ENCODE peak calls at places on chromosomes 6 and 20, in six cellular contexts. One of them, this sample, is unnamed.

GRCh38 chr6:134746125-134746524 is 203.8 kb downstream of the ALDH8A1 start:
- DNase-seq in fibroblast of villous mesenchyme: no peak
- DNase-seq in B cell: no peak
- DNase-seq in cardiac muscle cell: no peak
- DNase-seq in AG04450: no peak
- DNase-seq in HFFc6: no peak
- DNase-seq in this sample: no peak

GRCh38 chr6:28775405-28776129 is 148.2 kb downstream of the TRIM27 start:
- DNase-seq in AG04450: no peak
- DNase-seq in cardiac muscle cell: no peak
- DNase-seq in B cell: no peak
- DNase-seq in HFFc6: no peak
- DNase-seq in fibroblast of villous mesenchyme: no peak
- DNase-seq in this sample: no peak

GRCh38 chr20:58150772-58151171 is 77.7 kb downstream of the ANKRD60 start:
- DNase-seq in B cell: no peak
- DNase-seq in AG04450: no peak
- DNase-seq in HFFc6: no peak
- DNase-seq in fibroblast of villous mesenchyme: no peak
- DNase-seq in cardiac muscle cell: no peak
- DNase-seq in this sample: no peak

GRCh38 chr6:116060572-116061283 is at the start of gene FRK:
- DNase-seq in fibroblast of villous mesenchyme: peak
- DNase-seq in B cell: no peak
- DNase-seq in HFFc6: peak
- DNase-seq in AG04450: no peak
- DNase-seq in cardiac muscle cell: peak
- DNase-seq in this sample: no peak

GRCh38 chr6:148867851-148868250 is 121.0 kb downstream of the UST start:
- DNase-seq in B cell: no peak
- DNase-seq in cardiac muscle cell: no peak
- DNase-seq in HFFc6: peak
- DNase-seq in fibroblast of villous mesenchyme: no peak
- DNase-seq in AG04450: no peak
- DNase-seq in this sample: no peak

GRCh38 chr6:38307730-38308129 is 332.0 kb downstream of the BTBD9 start:
- DNase-seq in fibroblast of villous mesenchyme: peak
- DNase-seq in AG04450: no peak
- DNase-seq in cardiac muscle cell: no peak
- DNase-seq in B cell: peak
- DNase-seq in HFFc6: no peak
- DNase-seq in this sample: no peak

GRCh38 chr6:68651018-68651985 is 16.2 kb downstream of the ADGRB3 start:
- DNase-seq in fibroblast of villous mesenchyme: peak
- DNase-seq in AG04450: no peak
- DNase-seq in B cell: no peak
- DNase-seq in HFFc6: no peak
- DNase-seq in cardiac muscle cell: peak
- DNase-seq in this sample: no peak

GRCh38 chr20:40255368-40255767 is 433.7 kb downstream of the MAFB start:
- DNase-seq in AG04450: no peak
- DNase-seq in B cell: no peak
- DNase-seq in fibroblast of villous mesenchyme: peak
- DNase-seq in cardiac muscle cell: peak
- DNase-seq in HFFc6: no peak
- DNase-seq in this sample: no peak

GRCh38 chr6:37936909-37937308 is 117.4 kb downstream of the ZFAND3 start:
- DNase-seq in fibroblast of villous mesenchyme: no peak
- DNase-seq in cardiac muscle cell: peak
- DNase-seq in AG04450: no peak
- DNase-seq in B cell: no peak
- DNase-seq in HFFc6: no peak
- DNase-seq in this sample: no peak

GRCh38 chr20:41447026-41447425 is 80.4 kb upstream of the EMILIN3 start:
- DNase-seq in AG04450: no peak
- DNase-seq in HFFc6: no peak
- DNase-seq in cardiac muscle cell: no peak
- DNase-seq in fibroblast of villous mesenchyme: no peak
- DNase-seq in B cell: no peak
- DNase-seq in this sample: no peak

GRCh38 chr6:68778356-68779020 is 143.4 kb downstream of the ADGRB3 start:
- DNase-seq in AG04450: no peak
- DNase-seq in fibroblast of villous mesenchyme: peak
- DNase-seq in cardiac muscle cell: peak
- DNase-seq in B cell: no peak
- DNase-seq in HFFc6: no peak
- DNase-seq in this sample: no peak

GRCh38 chr6:155519339-155519738 is 63.7 kb upstream of the NOX3 start:
- DNase-seq in AG04450: no peak
- DNase-seq in HFFc6: no peak
- DNase-seq in fibroblast of villous mesenchyme: no peak
- DNase-seq in cardiac muscle cell: no peak
- DNase-seq in B cell: no peak
- DNase-seq in this sample: no peak

GRCh38 chr6:63574554-63574900 is 2.2 kb downstream of the LOC128125822 start:
- DNase-seq in cardiac muscle cell: no peak
- DNase-seq in AG04450: no peak
- DNase-seq in B cell: no peak
- DNase-seq in HFFc6: no peak
- DNase-seq in fibroblast of villous mesenchyme: no peak
- DNase-seq in this sample: no peak

GRCh38 chr20:17262786-17263185 is 35.9 kb downstream of the PCSK2 start:
- DNase-seq in HFFc6: no peak
- DNase-seq in fibroblast of villous mesenchyme: no peak
- DNase-seq in AG04450: no peak
- DNase-seq in B cell: no peak
- DNase-seq in cardiac muscle cell: no peak
- DNase-seq in this sample: no peak

GRCh38 chr6:42402184-42402583 is 49.5 kb downstream of the TRERF1 start:
- DNase-seq in fibroblast of villous mesenchyme: peak
- DNase-seq in HFFc6: peak
- DNase-seq in cardiac muscle cell: peak
- DNase-seq in B cell: no peak
- DNase-seq in AG04450: no peak
- DNase-seq in this sample: no peak

GRCh38 chr6:68497927-68498326 is 137.2 kb upstream of the ADGRB3 start:
- DNase-seq in fibroblast of villous mesenchyme: no peak
- DNase-seq in B cell: no peak
- DNase-seq in cardiac muscle cell: no peak
- DNase-seq in HFFc6: no peak
- DNase-seq in AG04450: no peak
- DNase-seq in this sample: no peak

GRCh38 chr6:53524455-53524815 is 20.5 kb downstream of the GCLC start:
- DNase-seq in AG04450: no peak
- DNase-seq in fibroblast of villous mesenchyme: peak
- DNase-seq in cardiac muscle cell: peak
- DNase-seq in B cell: no peak
- DNase-seq in HFFc6: peak
- DNase-seq in this sample: peak

GRCh38 chr6:157716553-157716952 is 106.5 kb upstream of the SNX9 start:
- DNase-seq in AG04450: no peak
- DNase-seq in B cell: no peak
- DNase-seq in cardiac muscle cell: no peak
- DNase-seq in HFFc6: peak
- DNase-seq in fibroblast of villous mesenchyme: no peak
- DNase-seq in this sample: no peak

GRCh38 chr6:12555781-12556180 is 160.8 kb upstream of the PHACTR1 start:
- DNase-seq in AG04450: no peak
- DNase-seq in HFFc6: no peak
- DNase-seq in fibroblast of villous mesenchyme: no peak
- DNase-seq in B cell: no peak
- DNase-seq in cardiac muscle cell: no peak
- DNase-seq in this sample: no peak

GRCh38 chr20:13118676-13119075 is 102.4 kb upstream of the ISM1 start:
- DNase-seq in fibroblast of villous mesenchyme: no peak
- DNase-seq in cardiac muscle cell: no peak
- DNase-seq in AG04450: no peak
- DNase-seq in B cell: no peak
- DNase-seq in HFFc6: no peak
- DNase-seq in this sample: no peak

GRCh38 chr6:15089569-15090144 is 156.2 kb upstream of the JARID2 start:
- DNase-seq in fibroblast of villous mesenchyme: no peak
- DNase-seq in B cell: no peak
- DNase-seq in HFFc6: no peak
- DNase-seq in AG04450: no peak
- DNase-seq in cardiac muscle cell: no peak
- DNase-seq in this sample: no peak

GRCh38 chr20:54479138-54479906 is 3.9 kb downstream of the DOK5 start:
- DNase-seq in AG04450: no peak
- DNase-seq in cardiac muscle cell: no peak
- DNase-seq in fibroblast of villous mesenchyme: no peak
- DNase-seq in HFFc6: no peak
- DNase-seq in B cell: no peak
- DNase-seq in this sample: peak

GRCh38 chr6:64014581-64014980 is 379.0 kb downstream of the PHF3 start:
- DNase-seq in cardiac muscle cell: no peak
- DNase-seq in B cell: no peak
- DNase-seq in HFFc6: no peak
- DNase-seq in fibroblast of villous mesenchyme: no peak
- DNase-seq in AG04450: no peak
- DNase-seq in this sample: no peak

GRCh38 chr6:101000334-101000733 is 119.2 kb upstream of the ASCC3 start:
- DNase-seq in fibroblast of villous mesenchyme: peak
- DNase-seq in B cell: no peak
- DNase-seq in AG04450: no peak
- DNase-seq in HFFc6: no peak
- DNase-seq in cardiac muscle cell: peak
- DNase-seq in this sample: peak

GRCh38 chr6:41548098-41548840 is 2.1 kb downstream of the FOXP4 start:
- DNase-seq in fibroblast of villous mesenchyme: no peak
- DNase-seq in cardiac muscle cell: no peak
- DNase-seq in HFFc6: no peak
- DNase-seq in B cell: peak
- DNase-seq in AG04450: no peak
- DNase-seq in this sample: no peak

GRCh38 chr6:142845624-142846458 is 99.1 kb downstream of the HIVEP2 start:
- DNase-seq in B cell: peak
- DNase-seq in HFFc6: peak
- DNase-seq in cardiac muscle cell: peak
- DNase-seq in AG04450: no peak
- DNase-seq in fibroblast of villous mesenchyme: peak
- DNase-seq in this sample: peak

GRCh38 chr20:59821201-59821600 is 112.2 kb downstream of the SYCP2 start:
- DNase-seq in HFFc6: no peak
- DNase-seq in B cell: no peak
- DNase-seq in fibroblast of villous mesenchyme: no peak
- DNase-seq in cardiac muscle cell: no peak
- DNase-seq in AG04450: no peak
- DNase-seq in this sample: no peak

GRCh38 chr20:59813948-59814834 is 119.2 kb downstream of the SYCP2 start:
- DNase-seq in fibroblast of villous mesenchyme: no peak
- DNase-seq in AG04450: no peak
- DNase-seq in B cell: no peak
- DNase-seq in cardiac muscle cell: no peak
- DNase-seq in HFFc6: no peak
- DNase-seq in this sample: no peak

GRCh38 chr6:119620846-119621570 is 271.4 kb upstream of the MAN1A1 start:
- DNase-seq in cardiac muscle cell: peak
- DNase-seq in HFFc6: peak
- DNase-seq in fibroblast of villous mesenchyme: peak
- DNase-seq in AG04450: peak
- DNase-seq in B cell: no peak
- DNase-seq in this sample: peak

GRCh38 chr20:41833739-41834138 is 215.6 kb upstream of the CHD6 start:
- DNase-seq in cardiac muscle cell: no peak
- DNase-seq in B cell: no peak
- DNase-seq in fibroblast of villous mesenchyme: no peak
- DNase-seq in HFFc6: no peak
- DNase-seq in AG04450: no peak
- DNase-seq in this sample: no peak

GRCh38 chr20:53322651-53323050 is 271.0 kb downstream of the ZNF217 start:
- DNase-seq in cardiac muscle cell: peak
- DNase-seq in fibroblast of villous mesenchyme: no peak
- DNase-seq in B cell: no peak
- DNase-seq in HFFc6: no peak
- DNase-seq in AG04450: no peak
- DNase-seq in this sample: no peak

This sample was measured in NCI-H226.